ENCODE peak calls at places on chromosomes 13 and 19, in five cellular contexts. Z is A549, T is fibroblast of pulmonary artery, V is body of pancreas, D is cardiac fibroblast. J is an unnamed sample.

GRCh38 chr13:109479991-109480696 is 306.2 kb downstream of the IRS2 start:
- DNase-seq in Z (no peak), T (peak), V (peak), D (peak), J (peak)

GRCh38 chr13:90477194-90477593 is 870.3 kb upstream of the MIR17HG start:
- DNase-seq in Z (no peak), T (peak), V (no peak), D (no peak), J (no peak)

GRCh38 chr19:40605201-40605971 is 4.2 kb downstream of the LTBP4 start:
- DNase-seq in Z (peak), T (peak), V (peak), D (peak), J (peak)

GRCh38 chr19:55083004-55083850 is 7.6 kb downstream of the EPS8L1 start:
- DNase-seq in Z (no peak), T (no peak), V (no peak), D (no peak), J (no peak)

GRCh38 chr19:1945899-1946298 is 4.9 kb downstream of the CSNK1G2 start:
- DNase-seq in Z (peak), T (peak), V (peak), D (peak), J (peak)

GRCh38 chr19:6828698-6829633 is 56.5 kb downstream of the VAV1 start:
- DNase-seq in Z (peak), T (no peak), V (no peak), D (peak), J (peak)

GRCh38 chr13:25743426-25743825 is 308.4 kb downstream of the SHISA2 start:
- DNase-seq in Z (no peak), T (no peak), V (no peak), D (no peak), J (no peak)

GRCh38 chr19:3179739-3180293 is 1.2 kb downstream of the S1PR4 start:
- DNase-seq in Z (no peak), T (no peak), V (no peak), D (no peak), J (no peak)

GRCh38 chr13:33180009-33180804 is 105.3 kb downstream of the STARD13 start:
- DNase-seq in Z (no peak), T (no peak), V (no peak), D (no peak), J (peak)

GRCh38 chr13:111202149-111202548 is 87.0 kb downstream of the ARHGEF7 start:
- DNase-seq in Z (no peak), T (no peak), V (no peak), D (no peak), J (peak)

GRCh38 chr19:14530005-14530348 is 583 bp downstream of the TECR start:
- DNase-seq in Z (no peak), T (no peak), V (no peak), D (no peak), J (no peak)

GRCh38 chr19:56988271-56988670 is 131.5 kb upstream of the USP29 start:
- DNase-seq in Z (no peak), T (no peak), V (no peak), D (no peak), J (no peak)

GRCh38 chr13:100916943-100917342 is 242.3 kb upstream of the TMTC4 start:
- DNase-seq in Z (no peak), T (no peak), V (no peak), D (no peak), J (no peak)

GRCh38 chr19:39411006-39411831 is 1.2 kb upstream of the PLEKHG2 start:
- DNase-seq in Z (no peak), T (peak), V (peak), D (no peak), J (no peak)

GRCh38 chr19:38869836-38870607 is 8.1 kb downstream of the RINL start:
- DNase-seq in Z (peak), T (peak), V (peak), D (peak), J (peak)

GRCh38 chr13:112444001-112444311 is 67.8 kb downstream of the SPACA7 start:
- DNase-seq in Z (peak), T (peak), V (peak), D (peak), J (peak)

GRCh38 chr19:33906578-33907335 is 110.1 kb downstream of the KCTD15 start:
- DNase-seq in Z (no peak), T (peak), V (peak), D (peak), J (peak)
- H3K4me3 ChIP-seq in Z (peak), T (no peak), V (peak), D (peak), J (no peak)

GRCh38 chr19:13098291-13099072 is 4.2 kb downstream of the LYL1 start:
- DNase-seq in Z (no peak), T (peak), V (no peak), D (peak), J (peak)
- H3K4me3 ChIP-seq in Z (no peak), T (no peak), V (no peak), D (peak), J (no peak)

GRCh38 chr19:53328967-53329366 is 4.6 kb upstream of the ZNF845 start:
- DNase-seq in Z (no peak), T (peak), V (peak), D (peak), J (no peak)
- H3K4me3 ChIP-seq in Z (no peak), T (no peak), V (no peak), D (no peak), J (no peak)

GRCh38 chr13:60343978-60344377 is 53.0 kb upstream of the TDRD3 start:
- DNase-seq in Z (no peak), T (no peak), V (no peak), D (no peak), J (no peak)

GRCh38 chr13:60334310-60334709 is 62.7 kb upstream of the TDRD3 start:
- DNase-seq in Z (no peak), T (no peak), V (no peak), D (no peak), J (peak)

GRCh38 chr13:60335531-60335930 is 61.5 kb upstream of the TDRD3 start:
- DNase-seq in Z (no peak), T (peak), V (no peak), D (peak), J (peak)

GRCh38 chr13:60338754-60339153 is 58.3 kb upstream of the TDRD3 start:
- DNase-seq in Z (no peak), T (no peak), V (no peak), D (no peak), J (no peak)
- H3K4me3 ChIP-seq in Z (no peak), T (no peak), V (no peak), D (no peak), J (no peak)

DNA sequence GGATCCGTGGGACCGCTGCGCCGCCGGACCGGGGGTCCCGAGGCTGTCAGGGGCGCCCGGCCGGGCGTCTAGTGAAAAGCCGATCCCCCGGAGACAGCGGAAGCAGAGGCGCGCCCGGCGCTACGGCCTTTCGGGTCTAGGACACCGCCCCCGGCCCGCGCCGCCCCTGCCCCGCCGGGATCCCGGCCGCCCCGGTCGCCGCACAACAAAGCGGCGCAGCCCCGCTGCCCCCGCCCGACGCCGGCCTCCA is 634 bp downstream of the LATS2 start:
- DNase-seq in Z (no peak), T (no peak), V (no peak), D (no peak), J (no peak)
- H3K4me3 ChIP-seq in Z (peak), T (peak), V (peak), D (peak), J (peak)

DNA sequence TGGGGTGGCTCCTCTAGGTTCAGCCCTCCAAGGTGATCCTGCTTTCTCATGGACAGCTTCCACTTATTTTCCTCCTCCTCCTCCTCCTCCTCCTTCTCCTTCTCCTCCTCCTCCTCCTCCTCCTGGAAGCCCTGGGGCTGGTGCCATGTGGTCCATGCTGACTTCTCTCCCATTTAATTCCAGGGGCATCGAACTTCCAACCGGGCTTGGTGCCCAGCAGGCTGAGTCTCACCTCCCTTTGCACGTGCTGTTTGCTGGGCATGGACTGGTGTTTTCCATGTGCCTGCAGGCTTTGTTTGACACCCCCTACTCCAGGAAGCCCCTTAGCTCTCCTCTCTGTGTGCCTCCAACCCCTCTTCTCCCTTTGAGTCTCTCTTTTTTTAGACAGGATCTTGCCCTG is 3.7 kb downstream of the MAST3 start:
- DNase-seq in Z (no peak), T (no peak), V (no peak), D (no peak), J (no peak)
- H3K4me3 ChIP-seq in Z (no peak), T (no peak), V (no peak), D (no peak), J (no peak)

DNA sequence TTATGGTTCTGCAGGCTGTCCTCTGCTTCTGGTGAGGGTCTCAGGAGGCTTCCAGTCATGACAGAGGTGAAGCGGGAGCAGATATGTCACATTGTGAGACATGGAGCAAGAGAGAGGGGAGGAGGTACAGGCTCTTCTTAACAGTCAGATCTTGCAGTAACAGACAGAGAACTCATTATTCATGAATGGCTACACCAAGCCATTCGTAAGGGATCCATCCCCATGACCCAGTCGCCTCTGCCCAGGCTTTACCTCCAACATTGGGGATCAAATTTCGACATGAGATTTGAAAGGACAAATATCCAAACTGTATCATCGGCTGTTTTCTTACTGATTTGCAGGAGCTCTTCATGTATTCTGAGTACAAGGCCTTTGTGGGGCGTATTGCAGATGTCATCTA is 21.7 kb downstream of the ZNF507 start:
- DNase-seq in Z (no peak), T (no peak), V (no peak), D (no peak), J (no peak)
- H3K4me3 ChIP-seq in Z (no peak), T (no peak), V (no peak), D (no peak), J (no peak)

DNA sequence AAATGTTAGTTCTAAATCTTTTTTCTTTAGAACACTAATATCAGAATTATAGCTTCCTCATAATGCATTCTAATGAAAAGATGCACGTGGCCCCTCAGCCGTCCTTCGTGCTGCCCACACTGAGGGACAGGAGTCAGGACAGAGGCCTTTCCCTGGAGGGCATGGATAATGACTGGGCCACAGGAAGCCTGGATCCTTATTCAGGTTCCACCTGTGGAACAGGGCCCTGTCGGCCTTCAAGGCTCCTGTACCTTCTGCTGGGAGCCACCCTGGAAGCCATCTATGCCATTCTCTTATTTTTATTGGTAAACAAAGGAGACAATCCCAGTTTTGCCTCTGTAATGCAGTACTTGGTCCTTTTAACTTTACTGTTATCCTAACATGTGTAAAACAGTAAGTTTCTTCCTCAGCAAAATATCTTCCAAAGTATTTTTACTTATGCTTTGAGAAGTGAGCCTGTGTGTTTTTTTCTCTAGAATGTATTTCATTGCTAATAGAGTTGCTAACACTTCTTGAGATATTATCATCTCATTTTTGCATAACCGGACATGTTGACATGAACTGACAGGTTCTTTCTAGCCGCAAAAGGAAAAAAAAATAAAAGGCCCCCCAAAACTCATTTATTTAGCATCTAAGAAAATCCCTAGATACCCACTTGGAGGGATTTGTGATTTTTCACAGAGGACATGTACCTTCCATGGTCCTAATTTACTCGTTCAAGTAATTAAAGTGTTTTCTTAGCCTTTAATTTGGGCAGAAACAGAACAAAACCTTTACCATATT is 6.0 kb downstream of the GPR183 start:
- DNase-seq in Z (no peak), T (no peak), V (no peak), D (no peak), J (no peak)
- H3K4me3 ChIP-seq in Z (no peak), T (no peak), V (no peak), D (no peak), J (no peak)

GRCh38 chr13:113816925-113817859 is 46.7 kb downstream of the GAS6 start:
- DNase-seq in Z (peak), T (peak), V (peak), D (peak), J (peak)

GRCh38 chr13:113814435-113814821 is 49.4 kb downstream of the GAS6 start:
- DNase-seq in Z (no peak), T (peak), V (no peak), D (peak), J (no peak)

GRCh38 chr13:113813749-113814434 is 50.0 kb downstream of the GAS6 start:
- DNase-seq in Z (no peak), T (peak), V (peak), D (no peak), J (no peak)

GRCh38 chr13:113816248-113816924 is 47.5 kb downstream of the GAS6 start:
- DNase-seq in Z (no peak), T (no peak), V (no peak), D (no peak), J (no peak)

DNA sequence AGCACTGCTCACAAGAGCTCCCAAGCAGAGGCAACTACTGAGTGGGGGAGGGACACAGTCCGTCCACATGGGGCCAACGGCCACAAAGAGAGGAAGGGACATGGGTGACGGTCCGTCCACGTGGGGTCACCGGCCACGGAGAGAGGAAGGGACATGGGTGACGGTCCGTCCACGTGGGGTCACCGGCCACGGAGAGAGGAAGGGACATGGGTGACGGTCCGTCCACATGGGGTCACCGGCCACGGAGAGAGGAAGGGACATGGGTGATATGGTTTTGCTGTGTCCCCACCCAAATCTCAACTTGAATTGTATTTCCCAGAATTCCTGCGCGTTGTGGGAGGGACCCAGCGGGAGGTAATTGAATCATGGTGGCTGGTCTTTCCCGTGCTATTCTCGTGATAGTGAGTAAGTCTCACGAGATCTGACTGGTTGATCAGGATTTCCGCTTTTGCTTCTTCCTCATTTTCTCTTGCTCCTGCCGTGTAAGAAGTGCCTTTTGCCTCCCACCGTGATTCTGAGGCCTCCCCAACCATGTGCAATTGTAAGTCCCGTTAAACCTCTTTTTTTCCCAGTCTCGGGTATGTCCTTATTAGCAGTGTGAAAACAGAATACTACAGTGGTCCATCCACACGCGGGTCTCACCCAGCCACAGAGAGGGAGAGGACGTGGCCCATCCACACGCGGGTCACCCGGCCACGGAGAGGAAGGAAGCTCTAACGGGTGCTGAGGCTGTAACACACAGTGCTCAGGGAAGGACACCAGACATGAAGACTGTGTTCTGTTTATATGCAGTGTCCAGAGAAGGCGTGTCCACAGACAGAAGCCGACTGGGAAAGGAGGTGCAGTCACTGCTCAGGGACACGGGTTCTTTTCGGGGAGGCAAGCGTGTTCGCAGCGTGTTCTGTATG is 48.5 kb downstream of the GAS6 start:
- DNase-seq in Z (no peak), T (no peak), V (no peak), D (no peak), J (peak)
- H3K4me3 ChIP-seq in Z (no peak), T (no peak), V (no peak), D (no peak), J (no peak)

DNA sequence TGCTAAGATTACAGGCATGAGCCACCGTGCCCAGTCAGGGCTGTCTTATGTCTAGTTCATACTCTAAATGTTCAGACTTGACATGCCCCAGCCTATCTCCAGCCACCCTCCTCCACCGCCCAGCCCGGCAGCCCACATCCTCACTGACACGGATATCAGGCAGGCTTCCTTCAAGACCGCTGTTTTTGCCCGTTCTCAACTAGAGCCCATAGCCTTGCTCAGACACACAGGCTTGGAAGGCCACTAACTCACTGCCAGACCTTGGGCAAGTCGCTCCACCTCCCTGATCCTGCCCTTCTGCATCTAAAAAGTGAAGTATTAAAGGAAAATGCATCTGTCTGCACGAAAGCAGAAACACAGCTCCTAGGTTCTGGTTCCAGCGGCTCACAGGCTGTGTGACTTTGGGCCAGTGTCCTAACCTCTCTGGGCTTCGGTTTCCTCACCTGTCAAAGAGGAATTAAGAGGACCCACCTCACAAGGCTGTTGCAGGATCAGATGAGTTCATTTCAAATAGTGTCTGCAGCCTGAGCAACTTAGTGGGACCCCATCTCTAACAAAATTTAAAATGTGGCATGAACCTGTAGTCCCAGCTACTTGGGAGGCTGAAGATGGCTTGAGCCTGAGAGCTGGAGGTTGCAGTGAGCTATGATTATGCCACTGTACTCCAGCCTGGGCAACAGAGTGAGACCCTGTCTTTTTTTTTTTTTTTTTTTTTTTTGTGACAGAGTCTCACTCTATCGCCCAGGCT is 14.5 kb upstream of the CERS4 start:
- DNase-seq in Z (no peak), T (no peak), V (no peak), D (no peak), J (no peak)
- H3K4me3 ChIP-seq in Z (no peak), T (no peak), V (no peak), D (no peak), J (no peak)